ENCODE peak calls at places on chromosomes 6 and 20, in four cellular contexts. M, K, O and Q are unnamed samples.

GRCh38 chr6:44342052-44342451 is 398 bp upstream of the SPATS1 start:
- DNase-seq in M (no peak), K (peak; percentile 46), O (no peak), Q (no peak)

GRCh38 chr6:46284472-46284871 is 113.7 kb upstream of the ENPP5 start:
- DNase-seq in M (no peak), K (no peak), O (no peak), Q (no peak)

GRCh38 chr20:64038579-64039292 is 2.8 kb downstream of the C20orf204 start:
- DNase-seq in M (no peak), K (peak; percentile 89), O (peak; percentile 67), Q (peak; percentile 96)

GRCh38 chr6:145929037-145929633 is 35.0 kb downstream of the SHPRH start:
- DNase-seq in M (no peak), K (peak; percentile 64), O (peak; percentile 60), Q (peak; percentile 53)

GRCh38 chr20:32539063-32539816 is 45.9 kb downstream of the NOL4L start:
- DNase-seq in M (no peak), K (peak; percentile 45), O (no peak), Q (no peak)

GRCh38 chr6:22106445-22106844 is 190.4 kb downstream of the PRL start:
- DNase-seq in M (no peak), K (no peak), O (no peak), Q (no peak)

GRCh38 chr20:36792422-36792821 is 18.9 kb upstream of the DSN1 start:
- DNase-seq in M (no peak), K (peak; percentile 32), O (peak; percentile 72), Q (peak; percentile 68)

GRCh38 chr6:37653933-37654565 is 43.6 kb downstream of the MDGA1 start:
- DNase-seq in M (peak; percentile 19), K (peak; percentile 79), O (peak; percentile 34), Q (peak; percentile 47)

GRCh38 chr20:44204156-44204831 is 6.3 kb downstream of the OSER1 start:
- DNase-seq in M (no peak), K (peak; percentile 34), O (peak; percentile 96), Q (peak; percentile 84)

GRCh38 chr20:53021934-53022333 is 49.8 kb downstream of the TSHZ2 start:
- DNase-seq in M (no peak), K (no peak), O (no peak), Q (no peak)

GRCh38 chr6:1027109-1027794 is 284.6 kb upstream of the FOXQ1 start:
- DNase-seq in M (no peak), K (no peak), O (peak; percentile 79), Q (no peak)

DNA sequence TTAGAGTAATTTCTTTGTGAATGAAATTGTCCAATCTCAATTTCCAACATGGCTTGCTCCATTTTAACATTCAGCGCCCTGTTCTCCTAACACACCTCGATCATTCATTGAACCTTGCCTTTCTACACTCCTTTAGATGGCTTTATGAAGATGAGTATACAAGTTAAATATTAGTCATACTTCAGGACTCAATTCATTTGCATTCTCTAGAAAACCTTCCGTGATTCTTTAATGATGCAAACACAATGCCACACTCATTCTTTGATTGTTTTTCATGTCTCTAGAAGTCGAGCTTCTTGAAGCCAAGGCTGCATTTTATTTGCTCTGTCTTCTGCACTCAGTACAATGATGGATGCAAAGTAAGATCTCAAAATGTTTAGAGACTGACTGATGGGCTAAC is 641.2 kb downstream of the DOK5 start:
- DNase-seq in M (peak; percentile 25), K (no peak), O (no peak), Q (no peak)
- TF ChIP-seq FOS in M (no peak), K (no peak), O (no peak), Q (no peak)

GRCh38 chr6:11260249-11261038 is 28.0 kb upstream of the NEDD9 start:
- DNase-seq in M (no peak), K (no peak), O (no peak), Q (no peak)
- TF ChIP-seq FOS in M (no peak), K (no peak), O (no peak), Q (no peak)

GRCh38 chr6:105795913-105796517 is 290.1 kb upstream of the PRDM1 start:
- DNase-seq in M (no peak), K (no peak), O (no peak), Q (no peak)
- TF ChIP-seq FOS in M (no peak), K (no peak), O (no peak), Q (no peak)

GRCh38 chr6:12288844-12289654 is 1.1 kb upstream of the EDN1 start:
- DNase-seq in M (peak; percentile 62), K (peak; percentile 68), O (peak; percentile 74), Q (peak; percentile 91)

GRCh38 chr6:12286381-12287132 is 3.6 kb upstream of the EDN1 start:
- DNase-seq in M (no peak), K (no peak), O (peak; percentile 37), Q (no peak)

GRCh38 chr6:12289655-12290489 is at the start of gene EDN1:
- DNase-seq in M (peak; percentile 51), K (peak; percentile 47), O (peak; percentile 84), Q (peak; percentile 100)

GRCh38 chr6:12290490-12290820 is 294 bp downstream of the EDN1 start:
- DNase-seq in M (no peak), K (no peak), O (no peak), Q (no peak)

DNA sequence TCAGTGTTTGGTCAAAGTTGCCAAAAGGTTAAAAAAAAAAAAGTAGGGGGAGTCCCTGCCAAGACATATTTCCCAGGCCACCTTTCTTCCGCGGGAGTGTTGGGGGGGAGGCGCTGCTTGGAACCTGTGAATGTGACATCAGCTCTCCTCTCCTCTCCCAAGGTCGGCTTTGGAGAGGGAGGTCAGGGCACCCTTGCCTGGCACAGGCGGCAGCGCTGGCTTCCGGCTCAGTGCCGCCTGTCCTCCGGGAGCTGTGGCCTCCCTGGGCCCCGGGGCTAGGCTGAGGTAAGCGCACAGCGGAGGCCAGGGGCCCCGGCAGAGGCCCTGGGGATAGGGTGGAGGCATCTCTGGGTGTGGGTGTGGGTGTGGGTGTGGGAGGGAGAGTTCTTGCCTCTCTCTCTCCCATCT is 1.9 kb upstream of the EDN1 start:
- DNase-seq in M (no peak), K (no peak), O (no peak), Q (no peak)
- TF ChIP-seq FOS in M (no peak), K (no peak), O (no peak), Q (no peak)

GRCh38 chr6:51495806-51496380 is 591.5 kb downstream of the PKHD1 start:
- DNase-seq in M (no peak), K (no peak), O (no peak), Q (no peak)
- TF ChIP-seq FOS in M (no peak), K (no peak), O (no peak), Q (no peak)

GRCh38 chr20:35009665-35010328 is 54.1 kb downstream of the MYH7B start:
- DNase-seq in M (no peak), K (no peak), O (no peak), Q (no peak)

GRCh38 chr20:35007413-35007812 is 51.7 kb downstream of the MYH7B start:
- DNase-seq in M (no peak), K (no peak), O (no peak), Q (no peak)

GRCh38 chr20:35010405-35011192 is 54.9 kb downstream of the MYH7B start:
- DNase-seq in M (no peak), K (no peak), O (no peak), Q (no peak)

GRCh38 chr20:35007891-35008290 is 52.2 kb downstream of the MYH7B start:
- DNase-seq in M (no peak), K (no peak), O (no peak), Q (no peak)

DNA sequence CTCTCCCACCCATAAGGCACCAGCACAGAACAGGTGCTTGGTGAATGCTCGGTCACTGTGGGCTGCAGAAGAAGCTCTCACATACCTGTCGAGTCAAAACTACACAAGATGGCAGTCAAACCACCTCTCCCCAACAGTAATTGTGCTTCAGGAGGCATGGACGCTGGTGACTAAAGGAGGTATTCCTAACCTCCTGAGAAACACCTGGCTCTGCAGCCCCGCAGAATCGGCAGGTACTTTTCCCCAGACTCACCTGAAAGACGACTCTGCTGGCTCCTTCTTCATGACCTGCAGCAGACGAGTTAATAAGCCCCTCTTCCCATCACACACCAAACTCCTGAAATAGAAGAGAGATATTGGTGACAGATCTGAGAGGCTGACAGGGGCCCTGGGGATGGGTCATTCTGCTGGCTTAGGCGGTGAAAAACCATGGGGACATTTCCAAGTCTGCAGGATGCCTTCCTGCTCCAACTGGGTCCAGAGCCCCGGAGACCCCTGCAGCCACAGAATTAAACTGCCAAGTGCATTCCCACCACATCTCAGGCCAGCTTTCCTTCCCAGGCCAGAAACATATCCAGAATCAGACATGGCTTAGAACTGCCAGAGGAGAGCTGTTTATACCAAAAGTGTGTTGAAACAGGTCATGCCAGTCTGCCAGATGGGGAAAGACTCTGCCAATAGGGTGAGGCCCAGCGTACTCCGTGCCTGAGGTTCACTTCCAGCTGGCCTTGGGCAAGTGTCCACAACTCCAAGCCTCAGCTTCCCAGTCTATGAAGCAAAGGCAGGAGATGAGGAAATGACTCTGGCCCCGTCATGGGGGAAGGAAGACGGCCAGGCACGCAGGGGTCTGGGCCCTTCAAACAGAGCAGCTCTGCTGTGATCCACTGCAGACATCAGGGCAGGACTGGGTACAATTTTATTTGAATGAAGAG is 53.0 kb downstream of the MYH7B start:
- DNase-seq in M (no peak), K (no peak), O (no peak), Q (no peak)
- TF ChIP-seq FOS in M (no peak), K (no peak), O (no peak), Q (no peak)

DNA sequence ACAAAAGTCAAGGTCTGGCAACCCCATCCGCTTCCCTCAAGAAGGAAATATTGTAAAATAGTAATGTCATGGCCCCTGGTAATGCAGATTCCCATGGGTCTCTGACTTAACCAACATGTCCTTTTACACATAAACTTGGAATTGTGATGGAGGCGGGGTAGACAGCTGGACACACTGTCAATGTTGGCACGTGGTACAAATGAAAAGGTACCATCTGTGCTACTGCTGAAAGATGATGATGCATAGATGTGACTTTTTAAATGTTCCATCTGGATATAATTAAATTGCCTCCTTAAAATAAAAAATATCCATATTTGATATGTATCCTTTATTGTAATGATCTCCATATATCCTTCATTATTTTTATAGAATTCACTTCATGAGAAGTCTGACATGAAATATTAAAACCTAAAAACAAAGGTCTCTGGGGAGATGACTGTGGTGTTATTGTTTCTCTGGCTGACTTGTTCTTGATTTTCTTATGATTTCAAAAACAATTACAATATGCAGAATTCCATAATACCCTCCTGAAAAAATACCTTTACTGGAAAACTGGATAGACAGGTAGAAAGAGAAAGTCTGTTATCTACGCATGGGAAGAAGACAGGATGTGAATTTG is 104.5 kb downstream of the MKKS start:
- DNase-seq in M (no peak), K (no peak), O (no peak), Q (no peak)
- TF ChIP-seq FOS in M (no peak), K (no peak), O (no peak), Q (no peak)

DNA sequence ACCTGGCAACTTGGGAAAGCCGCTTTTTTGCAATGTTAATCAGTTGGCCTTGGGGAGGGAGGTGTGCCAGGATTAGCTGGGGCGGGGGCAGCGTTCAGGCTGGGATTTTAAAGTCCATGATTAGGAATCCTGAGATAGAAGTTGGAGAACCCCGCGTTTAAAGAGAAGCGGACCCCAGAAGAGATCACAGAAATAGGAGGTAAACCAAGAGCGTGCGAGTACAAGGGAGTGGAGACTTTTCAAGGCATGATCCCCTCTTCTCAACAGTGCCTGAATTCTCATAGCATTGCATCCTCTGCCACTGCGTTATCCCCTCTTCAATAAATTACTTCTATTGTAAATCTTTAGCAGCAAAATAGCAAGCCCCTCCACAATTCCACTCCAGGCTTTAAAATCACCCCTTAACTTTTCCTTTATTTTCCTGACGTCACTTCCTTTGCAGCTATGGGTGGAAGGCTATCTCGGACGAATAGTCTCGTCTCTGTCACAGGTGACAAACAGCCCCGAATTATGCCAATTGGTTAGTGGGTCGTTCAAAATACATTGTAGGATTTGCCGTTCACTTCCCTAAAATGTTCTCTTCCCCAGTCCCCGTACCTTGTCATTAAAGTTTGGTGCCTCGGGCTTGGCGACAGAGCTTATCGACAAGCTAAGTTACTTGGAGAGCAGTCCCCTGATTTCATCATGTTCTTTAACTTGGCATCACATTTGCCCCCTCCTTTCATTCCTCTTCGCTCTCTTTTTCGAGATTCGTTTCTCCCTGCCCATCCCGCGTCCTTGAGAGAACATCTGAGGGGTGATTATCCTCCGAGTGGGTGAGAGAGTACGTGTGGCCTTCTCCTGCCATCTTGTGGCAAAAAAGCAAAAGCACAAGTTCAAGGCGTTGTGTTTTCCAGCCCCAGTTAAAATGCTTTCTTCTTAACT is 17.1 kb downstream of the OR2B2 start:
- DNase-seq in M (peak; percentile 66), K (peak; percentile 88), O (peak; percentile 88), Q (peak; percentile 91)
- TF ChIP-seq FOS in M (no peak), K (no peak), O (no peak), Q (no peak)